ENCODE peak calls at places on chromosomes 16 and 17, in seven cellular contexts. S, O, D, R, K, W and M are unnamed samples.

GRCh38 chr17:59469786-59470485 is 95.5 kb upstream of the DHX40 start:
- DNase-seq in S (no peak), O (no peak), D (no peak), R (no peak), K (no peak), W (no peak), M (no peak)

GRCh38 chr16:67235816-67236547 is 9.1 kb downstream of the TMEM208 start:
- DNase-seq in S (no peak), O (no peak), D (no peak), R (no peak), K (no peak), W (no peak), M (no peak)

GRCh38 chr16:83995756-83996155 is 27.7 kb downstream of the NECAB2 start:
- DNase-seq in S (peak; percentile 17), O (peak; percentile 35), D (peak; percentile 88), R (no peak), K (no peak), W (peak; percentile 29), M (peak; percentile 13)

GRCh38 chr17:10649602-10650001 is 7.5 kb downstream of the MYH3 start:
- DNase-seq in S (no peak), O (no peak), D (no peak), R (no peak), K (no peak), W (no peak), M (no peak)

GRCh38 chr16:87303431-87303930 is 13.7 kb downstream of the C16orf95 start:
- DNase-seq in S (no peak), O (no peak), D (no peak), R (no peak), K (no peak), W (no peak), M (no peak)

GRCh38 chr16:52569296-52569695 is 22.4 kb upstream of the TOX3 start:
- DNase-seq in S (no peak), O (no peak), D (no peak), R (no peak), K (no peak), W (no peak), M (no peak)

GRCh38 chr16:85767569-85767968 is 16.7 kb upstream of the C16orf74 start:
- DNase-seq in S (no peak), O (no peak), D (no peak), R (no peak), K (no peak), W (no peak), M (no peak)

GRCh38 chr17:933168-934083 is 46.1 kb downstream of the NXN start:
- DNase-seq in S (no peak), O (no peak), D (peak; percentile 71), R (no peak), K (no peak), W (no peak), M (peak; percentile 76)

GRCh38 chr16:48430890-48431289 is 45.7 kb upstream of the SIAH1 start:
- DNase-seq in S (no peak), O (no peak), D (no peak), R (no peak), K (no peak), W (no peak), M (no peak)

GRCh38 chr16:80027007-80027965 is 426.7 kb upstream of the MAF start:
- DNase-seq in S (peak; percentile 40), O (peak; percentile 71), D (peak; percentile 35), R (peak; percentile 84), K (peak; percentile 58), W (peak; percentile 55), M (peak; percentile 23)

GRCh38 chr16:77376358-77376757 is 58.5 kb downstream of the ADAMTS18 start:
- DNase-seq in S (no peak), O (no peak), D (peak; percentile 75), R (no peak), K (no peak), W (peak; percentile 19), M (no peak)

GRCh38 chr17:29070308-29070707 is 27.4 kb downstream of the PIPOX start:
- DNase-seq in S (no peak), O (no peak), D (no peak), R (no peak), K (no peak), W (no peak), M (no peak)

GRCh38 chr17:67635688-67636087 is 82.0 kb upstream of the NOL11 start:
- DNase-seq in S (no peak), O (no peak), D (no peak), R (no peak), K (no peak), W (no peak), M (no peak)

GRCh38 chr16:66130296-66130910 is 236.1 kb upstream of the CDH5 start:
- DNase-seq in S (no peak), O (no peak), D (no peak), R (no peak), K (no peak), W (no peak), M (no peak)

GRCh38 chr16:23392223-23392600 is 60.8 kb downstream of the COG7 start:
- DNase-seq in S (no peak), O (no peak), D (no peak), R (no peak), K (no peak), W (no peak), M (no peak)

GRCh38 chr16:4924593-4925378 is 12.2 kb downstream of the PPL start:
- DNase-seq in S (peak; percentile 25), O (no peak), D (peak; percentile 65), R (no peak), K (no peak), W (no peak), M (peak; percentile 73)

DNA sequence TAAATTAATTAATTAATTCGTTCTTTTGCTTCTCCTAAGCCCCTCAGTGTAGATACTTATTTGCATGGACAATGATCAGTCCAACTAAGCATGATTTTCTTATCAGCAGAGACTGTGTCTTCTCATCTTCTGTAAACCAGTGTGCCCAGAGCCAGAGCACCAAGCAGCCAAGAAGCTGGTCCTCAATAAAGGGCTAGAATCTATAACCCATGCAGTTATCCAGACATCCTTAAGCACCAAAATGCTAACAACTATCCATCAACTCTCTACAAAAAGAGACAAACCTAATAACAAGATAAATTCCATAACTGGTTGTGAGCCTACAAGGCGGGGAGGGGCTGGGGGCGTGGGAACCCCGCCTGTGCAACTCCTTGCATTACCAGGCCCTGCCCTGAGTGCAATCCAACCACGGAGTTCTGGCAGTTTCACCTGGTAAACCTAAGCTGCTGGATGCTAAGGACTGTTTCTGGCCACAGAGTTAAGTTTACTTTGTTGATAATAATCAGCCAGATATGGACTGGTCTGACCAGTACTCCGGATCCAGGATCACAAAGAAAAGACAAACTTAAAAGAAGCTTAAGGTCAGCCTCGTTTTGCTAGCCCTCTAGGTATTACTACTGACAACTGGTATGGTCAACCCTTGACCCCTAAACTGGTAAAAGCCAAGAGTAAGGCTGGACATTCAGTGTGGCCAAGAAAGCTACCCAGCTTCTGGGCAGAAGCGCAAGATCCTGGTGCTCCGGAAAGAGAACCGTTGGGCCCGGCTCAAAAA is 51.5 kb downstream of the ZFHX3 start:
- DNase-seq in S (peak; percentile 44), O (no peak), D (no peak), R (no peak), K (no peak), W (peak; percentile 49), M (peak; percentile 84)
- H3K4me1 ChIP-seq in S (peaks cover 36% of the 10 kb centered on the region), O (peaks cover 5% of the 10 kb centered on the region), D (peaks cover 14% of the 10 kb centered on the region), R (peaks cover 61% of the 10 kb centered on the region), K (peaks cover 76% of the 10 kb centered on the region), W (peaks cover 10% of the 10 kb centered on the region), M (peaks cover 46% of the 10 kb centered on the region)

GRCh38 chr17:44004077-44004760 is at the start of gene NAGS:
- DNase-seq in S (peak; percentile 14), O (no peak), D (peak; percentile 71), R (no peak), K (peak; percentile 24), W (peak; percentile 29), M (no peak)
- H3K4me3 ChIP-seq in S (peak within 1 kb of the TSS; percentile 49), O (no peak within 1 kb of the TSS), D (peak within 1 kb of the TSS; percentile 97), R (peak within 1 kb of the TSS; percentile 57), K (peak within 1 kb of the TSS; percentile 69), W (peak within 1 kb of the TSS; percentile 62), M (peak within 1 kb of the TSS; percentile 35)

GRCh38 chr17:42312035-42312284 is 23.7 kb downstream of the STAT5A start:
- DNase-seq in S (no peak), O (no peak), D (no peak), R (no peak), K (no peak), W (no peak), M (no peak)

GRCh38 chr17:42311240-42312034 is 23.1 kb downstream of the STAT5A start:
- DNase-seq in S (peak; percentile 78), O (peak; percentile 94), D (peak; percentile 64), R (peak; percentile 94), K (peak; percentile 90), W (peak; percentile 64), M (peak; percentile 65)

GRCh38 chr17:42312285-42313130 is 24.2 kb downstream of the STAT5A start:
- DNase-seq in S (peak; percentile 83), O (peak; percentile 92), D (peak; percentile 95), R (peak; percentile 94), K (peak; percentile 89), W (peak; percentile 79), M (peak; percentile 78)

GRCh38 chr17:42309142-42309541 is 20.8 kb downstream of the STAT5A start:
- DNase-seq in S (no peak), O (no peak), D (no peak), R (no peak), K (no peak), W (no peak), M (no peak)

GRCh38 chr17:42310281-42311156 is 22.2 kb downstream of the STAT5A start:
- DNase-seq in S (no peak), O (no peak), D (peak; percentile 71), R (no peak), K (no peak), W (no peak), M (no peak)
- H3K4me1 ChIP-seq in S (peaks cover 20% of the 10 kb centered on the region), O (no peaks in the 10 kb centered on the region), D (peaks cover 23% of the 10 kb centered on the region), R (peaks cover 39% of the 10 kb centered on the region), K (peaks cover 21% of the 10 kb centered on the region), W (peaks cover 4% of the 10 kb centered on the region), M (peaks cover 7% of the 10 kb centered on the region)

DNA sequence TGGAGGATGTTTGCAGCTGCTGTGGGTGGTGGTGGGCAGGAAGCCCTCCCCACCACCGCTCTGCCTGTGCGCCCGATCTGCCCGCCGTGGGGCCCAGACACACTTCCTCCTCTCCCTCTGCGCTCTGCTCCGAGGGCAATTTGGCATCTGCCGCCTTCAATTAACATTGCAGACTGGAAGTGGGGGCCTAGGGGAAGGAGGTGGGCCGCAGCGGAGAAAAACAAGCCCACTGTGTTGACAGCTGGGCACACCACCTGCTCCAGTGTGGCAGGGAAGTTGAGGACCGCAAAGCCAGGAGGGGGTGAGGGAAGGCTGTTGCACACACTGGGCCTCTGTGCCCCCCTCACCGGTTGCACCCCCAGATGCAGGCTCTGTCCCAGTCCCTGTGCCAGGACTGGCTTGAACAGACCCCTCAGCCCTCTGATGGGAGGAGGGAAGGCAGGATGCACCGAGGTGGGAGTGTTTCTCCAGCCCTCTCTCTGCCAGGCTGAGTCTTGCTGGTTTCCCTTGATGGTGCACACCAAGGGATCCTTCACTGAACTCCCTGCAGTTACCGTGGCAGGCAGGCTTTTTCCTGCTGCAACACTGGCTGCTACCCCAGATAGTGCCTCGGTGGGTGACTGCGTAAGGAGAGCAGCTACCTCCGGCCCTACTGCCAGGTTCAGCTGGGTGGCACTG is 72.8 kb upstream of the MED9 start:
- DNase-seq in S (peak; percentile 45), O (no peak), D (no peak), R (no peak), K (no peak), W (no peak), M (no peak)
- H3K4me3 ChIP-seq in S (no peak overlapping the region), O (no peak overlapping the region), D (no peak overlapping the region), R (no peak overlapping the region), K (no peak overlapping the region), W (no peak overlapping the region), M (no peak overlapping the region)